ENCODE peak calls at places on chromosomes 11 and 22, in five cellular contexts. I, F, Q, T and Y are unnamed samples. For H3K9me3, the result is how much of the 10 kb centered on the place peaks cover.

GRCh38 chr11:11435673-11436072 is 82.6 kb upstream of the CSNK2A3 start:
- DNase-seq in T (no peak), F (no peak), I (no peak), Q (no peak), Y (no peak)

GRCh38 chr22:42820075-42820763 is 36.9 kb downstream of the ARFGAP3 start:
- DNase-seq in I (peak), T (no peak), Q (no peak), F (peak), Y (no peak)

GRCh38 chr11:19725379-19726079 is 12.9 kb downstream of the NAV2 start:
- DNase-seq in T (no peak), F (no peak), Q (no peak), I (no peak), Y (no peak)

GRCh38 chr22:46061431-46062231 is 84.7 kb upstream of the WNT7B start:
- DNase-seq in T (peak), F (no peak), I (peak), Q (peak), Y (no peak)

GRCh38 chr11:6755303-6755952 is 16.3 kb downstream of the OR2AG2 start:
- DNase-seq in F (peak), T (peak), Q (peak), I (peak), Y (peak)

GRCh38 chr22:35842954-35843353 is 125.3 kb downstream of the APOL5 start:
- DNase-seq in I (peak), F (peak), Q (peak), T (peak), Y (no peak)

GRCh38 chr22:40328551-40328950 is 17.7 kb upstream of the ADSL start:
- DNase-seq in F (no peak), I (no peak), Q (no peak), T (no peak), Y (no peak)

GRCh38 chr22:44701824-44702478 is at the start of gene PRR5:
- DNase-seq in F (peak), Q (peak), I (peak), T (peak), Y (peak)

GRCh38 chr22:41229730-41230398 is 10.9 kb downstream of the CHADL start:
- DNase-seq in T (peak), F (no peak), Q (no peak), I (peak), Y (no peak)

GRCh38 chr22:42615092-42615859 is 593 bp upstream of the POLDIP3 start:
- DNase-seq in Q (peak), I (peak), F (peak), T (peak), Y (peak)

GRCh38 chr11:118485273-118485672 is 42.0 kb upstream of the TTC36 start:
- DNase-seq in T (no peak), F (no peak), Q (no peak), I (no peak), Y (no peak)

GRCh38 chr11:2174361-2174760 is 2.7 kb upstream of the TH start:
- DNase-seq in F (no peak), Q (no peak), T (no peak), I (no peak), Y (no peak)

GRCh38 chr11:20154381-20154780 is 5.9 kb downstream of the DBX1 start:
- DNase-seq in F (no peak), I (peak), Q (no peak), T (peak), Y (no peak)

GRCh38 chr11:130337281-130338089 is 22.8 kb upstream of the ZBTB44 start:
- DNase-seq in Q (no peak), T (no peak), I (no peak), F (no peak), Y (no peak)
- H3K9me3 ChIP-seq in Q (under half), T (under half), I (under half), F (under half), Y (under half)

GRCh38 chr11:90874971-90875370 is 652.1 kb upstream of the CHORDC1 start:
- DNase-seq in Q (no peak), I (no peak), T (no peak), F (no peak), Y (no peak)

DNA sequence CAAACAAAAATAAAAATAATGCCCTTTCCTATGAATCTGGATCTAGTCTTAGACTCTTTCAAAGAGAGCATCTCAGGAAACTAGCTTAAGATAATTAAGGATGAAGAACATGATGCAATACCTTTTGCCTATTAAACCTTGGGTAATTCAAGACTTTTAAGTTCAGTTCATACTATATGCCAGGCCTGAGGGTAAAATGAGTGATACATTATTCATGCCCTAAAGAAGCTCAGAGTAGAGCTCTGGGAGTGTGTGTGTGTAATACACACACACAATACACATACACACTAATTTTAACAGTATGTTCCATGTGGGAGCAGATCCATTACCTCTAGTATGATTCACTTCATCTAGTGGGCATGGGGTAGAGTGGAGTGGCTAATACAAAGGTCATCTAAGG is 651.4 kb upstream of the CHORDC1 start:
- DNase-seq in T (no peak), F (no peak), I (no peak), Q (no peak), Y (no peak)
- H3K9me3 ChIP-seq in T (under half), F (under half), I (under half), Q (under half), Y (under half)

GRCh38 chr22:11598492-11599440 is 3929.2 kb upstream of the OR11H1 start:
- DNase-seq in F (no peak), T (no peak), Q (peak), I (peak), Y (no peak)
- H3K9me3 ChIP-seq in F (under half), T (under half), Q (under half), I (under half), Y (under half)

GRCh38 chr22:48662476-48663150 is 1165.1 kb downstream of the BRD1 start:
- DNase-seq in F (no peak), Q (no peak), T (no peak), I (peak), Y (no peak)

GRCh38 chr22:48665286-48666010 is 1162.2 kb downstream of the BRD1 start:
- DNase-seq in F (no peak), I (peak), T (no peak), Q (no peak), Y (no peak)

GRCh38 chr22:48666620-48667019 is 1161.1 kb downstream of the BRD1 start:
- DNase-seq in Q (no peak), F (no peak), I (no peak), T (no peak), Y (no peak)

GRCh38 chr22:48663297-48663696 is 1164.4 kb downstream of the BRD1 start:
- DNase-seq in T (peak), F (peak), I (peak), Q (no peak), Y (no peak)

DNA sequence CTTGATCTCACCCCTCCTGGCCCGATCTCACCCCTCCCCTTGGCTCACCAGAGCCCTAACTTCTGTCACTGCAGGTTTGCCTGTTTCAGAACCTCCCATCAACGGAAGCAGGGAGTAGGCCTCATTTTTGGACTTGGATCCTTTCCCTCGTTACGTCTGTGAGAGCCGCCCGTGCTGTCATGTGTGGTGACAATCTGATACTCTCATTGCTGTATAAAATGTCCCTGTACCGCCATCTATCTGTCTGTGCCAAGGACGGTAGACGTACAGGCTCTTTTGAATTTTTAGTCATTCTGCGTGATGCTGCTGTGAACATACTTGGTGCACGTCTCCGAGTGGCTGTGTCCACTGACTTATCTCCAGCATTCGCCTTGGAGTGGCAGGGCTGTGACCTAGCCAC is 1163.1 kb downstream of the BRD1 start:
- DNase-seq in Q (no peak), T (no peak), I (no peak), F (no peak), Y (no peak)
- H3K9me3 ChIP-seq in Q (under half), T (under half), I (under half), F (under half), Y (under half)